ENCODE peak calls at places on chromosomes 4 and X, in six cellular contexts. One of them, this sample, is unnamed.

GRCh38 chr4:38468491-38468890 is 195.5 kb upstream of the KLF3 start:
- DNase-seq in mesenteric fat pad: no peak
- DNase-seq in cardiac muscle cell: no peak
- DNase-seq in stomach: no peak
- DNase-seq in M059J: no peak
- DNase-seq in LoVo: no peak
- DNase-seq in this sample: no peak

GRCh38 chr4:66577922-66578321 is 907.6 kb upstream of the EPHA5 start:
- DNase-seq in cardiac muscle cell: no peak
- DNase-seq in LoVo: peak; percentile 14
- DNase-seq in M059J: peak; percentile 54
- DNase-seq in stomach: no peak
- DNase-seq in mesenteric fat pad: no peak
- DNase-seq in this sample: no peak

GRCh38 chr4:145736241-145736831 is 56.4 kb downstream of the C4orf51 start:
- DNase-seq in stomach: peak; percentile 83
- DNase-seq in M059J: peak; percentile 64
- DNase-seq in LoVo: no peak
- DNase-seq in cardiac muscle cell: peak; percentile 7
- DNase-seq in mesenteric fat pad: no peak
- DNase-seq in this sample: peak; percentile 56

GRCh38 chrX:10749113-10749512 is 128.7 kb upstream of the MID1 start:
- DNase-seq in mesenteric fat pad: no peak
- DNase-seq in LoVo: no peak
- DNase-seq in M059J: peak; percentile 83
- DNase-seq in cardiac muscle cell: no peak
- DNase-seq in stomach: no peak
- DNase-seq in this sample: no peak

GRCh38 chr4:128660361-128660964 is 149.0 kb upstream of the JADE1 start:
- DNase-seq in stomach: no peak
- DNase-seq in M059J: no peak
- DNase-seq in mesenteric fat pad: no peak
- DNase-seq in LoVo: no peak
- DNase-seq in cardiac muscle cell: no peak
- DNase-seq in this sample: peak; percentile 46

GRCh38 chrX:40172169-40172979 is 74.6 kb upstream of the BCOR start:
- DNase-seq in LoVo: peak; percentile 26
- DNase-seq in cardiac muscle cell: peak; percentile 62
- DNase-seq in mesenteric fat pad: no peak
- DNase-seq in M059J: peak; percentile 68
- DNase-seq in stomach: peak; percentile 72
- DNase-seq in this sample: peak; percentile 65

GRCh38 chrX:123422875-123423274 is 238.8 kb downstream of the GRIA3 start:
- DNase-seq in stomach: no peak
- DNase-seq in LoVo: no peak
- DNase-seq in M059J: peak; percentile 59
- DNase-seq in cardiac muscle cell: peak; percentile 32
- DNase-seq in mesenteric fat pad: no peak
- DNase-seq in this sample: peak; percentile 62

GRCh38 chr4:64584981-64585557 is 175.8 kb upstream of the TECRL start:
- DNase-seq in M059J: peak; percentile 36
- DNase-seq in cardiac muscle cell: peak; percentile 67
- DNase-seq in LoVo: peak; percentile 54
- DNase-seq in mesenteric fat pad: no peak
- DNase-seq in stomach: no peak
- DNase-seq in this sample: peak; percentile 55

GRCh38 chrX:153726286-153727107 is 1.8 kb downstream of the ABCD1 start:
- DNase-seq in M059J: peak; percentile 89
- DNase-seq in LoVo: no peak
- DNase-seq in stomach: peak; percentile 55
- DNase-seq in mesenteric fat pad: peak; percentile 90
- DNase-seq in cardiac muscle cell: peak; percentile 77
- DNase-seq in this sample: peak; percentile 61

GRCh38 chr4:37715889-37716402 is 29.8 kb upstream of the RELL1 start:
- DNase-seq in cardiac muscle cell: no peak
- DNase-seq in mesenteric fat pad: no peak
- DNase-seq in stomach: no peak
- DNase-seq in M059J: peak; percentile 18
- DNase-seq in LoVo: peak; percentile 55
- DNase-seq in this sample: peak; percentile 20

GRCh38 chrX:109879991-109880390 is 122.9 kb upstream of the TMEM164 start:
- DNase-seq in stomach: no peak
- DNase-seq in LoVo: no peak
- DNase-seq in cardiac muscle cell: no peak
- DNase-seq in M059J: no peak
- DNase-seq in mesenteric fat pad: no peak
- DNase-seq in this sample: no peak

GRCh38 chr4:69503558-69503957 is 7.9 kb upstream of the UGT2B4 start:
- DNase-seq in M059J: no peak
- DNase-seq in mesenteric fat pad: no peak
- DNase-seq in stomach: no peak
- DNase-seq in cardiac muscle cell: no peak
- DNase-seq in LoVo: no peak
- DNase-seq in this sample: no peak

GRCh38 chr4:155758500-155759371 is at the start of gene GUCY1B1:
- DNase-seq in cardiac muscle cell: peak; percentile 94
- DNase-seq in M059J: peak; percentile 85
- DNase-seq in mesenteric fat pad: peak; percentile 96
- DNase-seq in LoVo: no peak
- DNase-seq in stomach: peak; percentile 81
- DNase-seq in this sample: peak; percentile 97

GRCh38 chrX:53440631-53441517 is 6.7 kb upstream of the HSD17B10 start:
- DNase-seq in cardiac muscle cell: no peak
- DNase-seq in mesenteric fat pad: peak; percentile 91
- DNase-seq in LoVo: peak; percentile 51
- DNase-seq in M059J: peak; percentile 65
- DNase-seq in stomach: peak; percentile 53
- DNase-seq in this sample: peak; percentile 49

GRCh38 chr4:108049406-108049805 is 59.7 kb downstream of the HADH start:
- DNase-seq in mesenteric fat pad: no peak
- DNase-seq in cardiac muscle cell: no peak
- DNase-seq in LoVo: no peak
- DNase-seq in stomach: no peak
- DNase-seq in M059J: no peak
- DNase-seq in this sample: no peak

GRCh38 chr4:129394635-129395034 is 298.7 kb downstream of the C4orf33 start:
- DNase-seq in LoVo: no peak
- DNase-seq in mesenteric fat pad: no peak
- DNase-seq in cardiac muscle cell: no peak
- DNase-seq in stomach: no peak
- DNase-seq in M059J: no peak
- DNase-seq in this sample: no peak

GRCh38 chr4:152310223-152310622 is 225.7 kb downstream of the FBXW7 start:
- DNase-seq in cardiac muscle cell: no peak
- DNase-seq in stomach: no peak
- DNase-seq in mesenteric fat pad: no peak
- DNase-seq in M059J: peak; percentile 94
- DNase-seq in LoVo: no peak
- DNase-seq in this sample: peak; percentile 94

GRCh38 chrX:47574096-47574553 is 8.1 kb upstream of the TIMP1 start:
- DNase-seq in M059J: no peak
- DNase-seq in mesenteric fat pad: peak; percentile 82
- DNase-seq in LoVo: no peak
- DNase-seq in stomach: no peak
- DNase-seq in cardiac muscle cell: peak; percentile 30
- DNase-seq in this sample: no peak

GRCh38 chr4:105088110-105088879 is 58.4 kb upstream of the TET2 start:
- DNase-seq in stomach: no peak
- DNase-seq in M059J: peak; percentile 96
- DNase-seq in cardiac muscle cell: no peak
- DNase-seq in LoVo: peak; percentile 30
- DNase-seq in mesenteric fat pad: no peak
- DNase-seq in this sample: peak; percentile 93

GRCh38 chr4:174120446-174121142 is 162.9 kb downstream of the FBXO8 start:
- DNase-seq in LoVo: peak; percentile 49
- DNase-seq in stomach: no peak
- DNase-seq in M059J: peak; percentile 62
- DNase-seq in cardiac muscle cell: peak; percentile 67
- DNase-seq in mesenteric fat pad: no peak
- DNase-seq in this sample: peak; percentile 81

GRCh38 chr4:2341261-2341841 is 77.1 kb downstream of the ZFYVE28 start:
- DNase-seq in stomach: peak; percentile 24
- DNase-seq in LoVo: no peak
- DNase-seq in cardiac muscle cell: no peak
- DNase-seq in mesenteric fat pad: peak; percentile 83
- DNase-seq in M059J: no peak
- DNase-seq in this sample: no peak

GRCh38 chr4:38366997-38367396 is 297.0 kb upstream of the KLF3 start:
- DNase-seq in LoVo: no peak
- DNase-seq in stomach: no peak
- DNase-seq in mesenteric fat pad: no peak
- DNase-seq in cardiac muscle cell: no peak
- DNase-seq in M059J: no peak
- DNase-seq in this sample: no peak

GRCh38 chr4:72326692-72327632 is 242.1 kb downstream of the ADAMTS3 start:
- DNase-seq in LoVo: peak; percentile 49
- DNase-seq in mesenteric fat pad: no peak
- DNase-seq in stomach: no peak
- DNase-seq in cardiac muscle cell: peak; percentile 46
- DNase-seq in M059J: peak; percentile 13
- DNase-seq in this sample: peak; percentile 48

GRCh38 chr4:76090241-76090691 is 15.8 kb downstream of the ART3 start:
- DNase-seq in LoVo: no peak
- DNase-seq in stomach: no peak
- DNase-seq in M059J: peak; percentile 78
- DNase-seq in cardiac muscle cell: no peak
- DNase-seq in mesenteric fat pad: no peak
- DNase-seq in this sample: peak; percentile 22

GRCh38 chr4:1208970-1209704 is 36.8 kb upstream of the SPON2 start:
- DNase-seq in mesenteric fat pad: no peak
- DNase-seq in M059J: no peak
- DNase-seq in stomach: no peak
- DNase-seq in cardiac muscle cell: no peak
- DNase-seq in LoVo: no peak
- DNase-seq in this sample: no peak

GRCh38 chrX:153667931-153668396 is 5.6 kb downstream of the PNCK start:
- DNase-seq in M059J: peak; percentile 78
- DNase-seq in stomach: peak; percentile 87
- DNase-seq in cardiac muscle cell: peak; percentile 79
- DNase-seq in mesenteric fat pad: peak; percentile 90
- DNase-seq in LoVo: peak; percentile 69
- DNase-seq in this sample: peak; percentile 87

GRCh38 chr4:25786497-25787065 is 76.2 kb downstream of the SEL1L3 start:
- DNase-seq in LoVo: no peak
- DNase-seq in stomach: no peak
- DNase-seq in M059J: no peak
- DNase-seq in cardiac muscle cell: no peak
- DNase-seq in mesenteric fat pad: no peak
- DNase-seq in this sample: no peak

GRCh38 chr4:139754913-139755312 is 89.3 kb downstream of the MGST2 start:
- DNase-seq in stomach: no peak
- DNase-seq in M059J: no peak
- DNase-seq in LoVo: no peak
- DNase-seq in cardiac muscle cell: no peak
- DNase-seq in mesenteric fat pad: no peak
- DNase-seq in this sample: no peak

GRCh38 chrX:29662759-29663503 is 552.4 kb upstream of the MAGEB2 start:
- DNase-seq in mesenteric fat pad: no peak
- DNase-seq in cardiac muscle cell: no peak
- DNase-seq in M059J: peak; percentile 99
- DNase-seq in stomach: no peak
- DNase-seq in LoVo: peak; percentile 71
- DNase-seq in this sample: peak; percentile 89

GRCh38 chr4:1472148-1472797 is 66.0 kb upstream of the NKX1-1 start:
- DNase-seq in mesenteric fat pad: no peak
- DNase-seq in M059J: no peak
- DNase-seq in LoVo: no peak
- DNase-seq in cardiac muscle cell: no peak
- DNase-seq in stomach: no peak
- DNase-seq in this sample: no peak

GRCh38 chr4:7358100-7358735 is 76.5 kb downstream of the PSAPL1 start:
- DNase-seq in cardiac muscle cell: no peak
- DNase-seq in M059J: peak; percentile 87
- DNase-seq in mesenteric fat pad: no peak
- DNase-seq in stomach: peak; percentile 31
- DNase-seq in LoVo: peak; percentile 46
- DNase-seq in this sample: peak; percentile 92

GRCh38 chr4:121377065-121377464 is 3.8 kb downstream of the QRFPR start:
- DNase-seq in LoVo: no peak
- DNase-seq in stomach: no peak
- DNase-seq in mesenteric fat pad: no peak
- DNase-seq in M059J: no peak
- DNase-seq in cardiac muscle cell: no peak
- DNase-seq in this sample: no peak

GRCh38 chr4:156968479-156968984 is 3.1 kb downstream of the PDGFC start:
- DNase-seq in LoVo: peak; percentile 72
- DNase-seq in cardiac muscle cell: peak; percentile 69
- DNase-seq in stomach: peak; percentile 76
- DNase-seq in mesenteric fat pad: no peak
- DNase-seq in M059J: peak; percentile 84
- DNase-seq in this sample: peak; percentile 90

GRCh38 chr4:40121515-40121914 is 64.9 kb downstream of the N4BP2 start:
- DNase-seq in M059J: peak; percentile 85
- DNase-seq in mesenteric fat pad: no peak
- DNase-seq in cardiac muscle cell: no peak
- DNase-seq in LoVo: no peak
- DNase-seq in stomach: no peak
- DNase-seq in this sample: peak; percentile 75

This sample was measured in astrocyte of the hippocampus.